ENCODE peak calls at places on chromosomes 2 and 18, in seven cellular contexts. F, E, S, Q, U, C and N are unnamed samples.

GRCh38 chr2:218516614-218517013 is 51.5 kb downstream of the USP37 start:
- DNase-seq in F (peak; percentile 33), E (peak; percentile 23), S (peak; percentile 15), Q (no peak), U (no peak), C (peak; percentile 36), N (peak; percentile 33)

GRCh38 chr2:212337036-212337435 is 201.6 kb downstream of the ERBB4 start:
- DNase-seq in F (no peak), E (no peak), S (no peak), Q (no peak), U (no peak), C (no peak), N (no peak)

GRCh38 chr2:136358576-136358975 is 240.6 kb upstream of the CXCR4 start:
- DNase-seq in F (no peak), E (no peak), S (no peak), Q (no peak), U (no peak), C (no peak), N (no peak)

GRCh38 chr2:74440005-74440377 is 1.7 kb downstream of the RTKN start:
- DNase-seq in F (no peak), E (no peak), S (peak; percentile 84), Q (no peak), U (no peak), C (peak; percentile 60), N (no peak)

GRCh38 chr2:143802242-143802641 is 673.0 kb downstream of the ARHGAP15 start:
- DNase-seq in F (no peak), E (no peak), S (no peak), Q (no peak), U (peak; percentile 8), C (no peak), N (no peak)

GRCh38 chr2:120347387-120348010 is 1.6 kb downstream of the INHBB start:
- DNase-seq in F (no peak), E (no peak), S (no peak), Q (no peak), U (no peak), C (no peak), N (no peak)

GRCh38 chr18:36142751-36143150 is 13.1 kb downstream of the ELP2 start:
- DNase-seq in F (no peak), E (no peak), S (no peak), Q (no peak), U (no peak), C (no peak), N (no peak)

GRCh38 chr2:143429932-143430331 is 300.7 kb downstream of the ARHGAP15 start:
- DNase-seq in F (no peak), E (no peak), S (no peak), Q (no peak), U (no peak), C (no peak), N (no peak)

GRCh38 chr2:124692707-124693106 is 667.6 kb downstream of the CNTNAP5 start:
- DNase-seq in F (no peak), E (no peak), S (no peak), Q (no peak), U (no peak), C (no peak), N (no peak)

GRCh38 chr18:23106575-23106974 is 28.7 kb upstream of the CABLES1 start:
- DNase-seq in F (no peak), E (peak; percentile 88), S (no peak), Q (no peak), U (no peak), C (peak; percentile 78), N (no peak)

GRCh38 chr18:58541137-58541788 is 87.6 kb downstream of the ALPK2 start:
- DNase-seq in F (peak; percentile 20), E (peak; percentile 74), S (no peak), Q (peak; percentile 23), U (no peak), C (no peak), N (no peak)

GRCh38 chr2:184906709-184907108 is 308.4 kb downstream of the ZNF804A start:
- DNase-seq in F (no peak), E (no peak), S (no peak), Q (no peak), U (no peak), C (no peak), N (no peak)

GRCh38 chr2:227280895-227281294 is 44.2 kb upstream of the MFF start:
- DNase-seq in F (no peak), E (no peak), S (no peak), Q (no peak), U (no peak), C (no peak), N (no peak)

DNA sequence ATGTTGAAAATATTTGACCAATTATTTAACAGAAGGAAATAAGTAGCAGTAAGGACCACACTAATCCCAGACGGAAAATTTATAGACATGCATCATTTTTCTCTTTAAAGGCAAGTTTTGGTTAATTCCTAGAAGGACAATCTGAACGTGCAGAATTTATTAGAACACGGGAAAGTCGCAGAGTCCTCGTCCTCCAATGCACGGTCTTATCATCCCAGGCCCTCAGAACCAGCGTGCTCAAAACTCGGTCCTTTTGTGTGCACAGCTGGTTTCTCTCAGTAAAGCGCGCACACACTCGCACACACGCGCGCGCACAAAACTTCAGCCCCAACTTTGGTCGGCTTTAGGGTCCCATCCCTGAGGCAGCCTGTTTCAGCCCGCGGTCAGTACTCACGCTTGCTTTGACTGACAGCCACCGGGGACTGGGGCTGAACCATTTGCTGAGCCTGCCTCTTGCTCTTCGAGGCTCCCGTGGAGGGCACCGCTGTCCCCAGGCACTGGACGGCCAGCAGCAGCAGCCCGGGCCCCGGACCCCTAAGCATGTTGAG is 533 bp downstream of the FN1 start:
- DNase-seq in F (peak; percentile 38), E (no peak), S (no peak), Q (no peak), U (no peak), C (no peak), N (peak; percentile 9)
- TF ChIP-seq JUND in F (no peak), E (no peak), S (no peak), Q (no peak), U (no peak), C (peak; percentile 58), N (no peak)

GRCh38 chr2:157938556-157938955 is 62.4 kb upstream of the ACVR1 start:
- DNase-seq in F (peak; percentile 39), E (no peak), S (no peak), Q (no peak), U (no peak), C (no peak), N (no peak)

GRCh38 chr2:157935378-157935726 is 59.2 kb upstream of the ACVR1 start:
- DNase-seq in F (no peak), E (no peak), S (no peak), Q (no peak), U (no peak), C (no peak), N (no peak)

GRCh38 chr2:157934684-157935377 is 58.7 kb upstream of the ACVR1 start:
- DNase-seq in F (peak; percentile 61), E (no peak), S (no peak), Q (no peak), U (no peak), C (no peak), N (no peak)

GRCh38 chr2:157933549-157933948 is 57.4 kb upstream of the ACVR1 start:
- DNase-seq in F (no peak), E (no peak), S (no peak), Q (no peak), U (no peak), C (no peak), N (no peak)

GRCh38 chr2:157936464-157936863 is 60.3 kb upstream of the ACVR1 start:
- DNase-seq in F (no peak), E (no peak), S (no peak), Q (no peak), U (no peak), C (no peak), N (no peak)
- TF ChIP-seq JUND in F (no peak), E (no peak), S (no peak), Q (no peak), U (no peak), C (no peak), N (no peak)

DNA sequence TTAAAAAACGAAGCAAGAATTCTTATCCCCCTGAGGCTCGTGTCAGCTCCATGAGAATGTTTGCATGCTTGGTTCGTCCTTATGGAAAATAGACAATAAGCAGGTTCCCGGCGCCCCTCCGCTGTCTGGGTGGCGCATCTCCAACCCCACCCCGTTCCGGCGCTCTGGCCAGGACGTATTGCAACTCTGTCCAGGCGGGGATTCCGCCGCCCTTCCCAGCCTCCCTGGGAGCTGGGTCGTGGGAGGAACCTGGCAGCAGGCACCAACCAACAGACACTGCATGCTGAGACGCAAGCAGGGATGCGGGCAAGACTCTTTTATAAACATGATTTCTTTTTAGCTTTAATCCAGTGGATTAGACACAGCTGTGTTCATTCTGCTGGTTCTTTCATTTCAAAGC is 240.1 kb downstream of the SH3BP4 start:
- DNase-seq in F (no peak), E (no peak), S (no peak), Q (no peak), U (no peak), C (no peak), N (no peak)
- TF ChIP-seq JUND in F (no peak), E (no peak), S (no peak), Q (no peak), U (no peak), C (no peak), N (no peak)

GRCh38 chr2:9001778-9002177 is 1.7 kb downstream of the MBOAT2 start:
- DNase-seq in F (peak; percentile 56), E (no peak), S (no peak), Q (no peak), U (no peak), C (no peak), N (no peak)

GRCh38 chr2:8999802-9000201 is 3.7 kb downstream of the MBOAT2 start:
- DNase-seq in F (no peak), E (no peak), S (no peak), Q (no peak), U (no peak), C (no peak), N (peak; percentile 28)

GRCh38 chr2:9000442-9000841 is 3.0 kb downstream of the MBOAT2 start:
- DNase-seq in F (no peak), E (no peak), S (no peak), Q (no peak), U (no peak), C (no peak), N (no peak)

GRCh38 chr2:9002313-9002636 is 1.2 kb downstream of the MBOAT2 start:
- DNase-seq in F (peak; percentile 42), E (no peak), S (no peak), Q (no peak), U (no peak), C (no peak), N (no peak)

DNA sequence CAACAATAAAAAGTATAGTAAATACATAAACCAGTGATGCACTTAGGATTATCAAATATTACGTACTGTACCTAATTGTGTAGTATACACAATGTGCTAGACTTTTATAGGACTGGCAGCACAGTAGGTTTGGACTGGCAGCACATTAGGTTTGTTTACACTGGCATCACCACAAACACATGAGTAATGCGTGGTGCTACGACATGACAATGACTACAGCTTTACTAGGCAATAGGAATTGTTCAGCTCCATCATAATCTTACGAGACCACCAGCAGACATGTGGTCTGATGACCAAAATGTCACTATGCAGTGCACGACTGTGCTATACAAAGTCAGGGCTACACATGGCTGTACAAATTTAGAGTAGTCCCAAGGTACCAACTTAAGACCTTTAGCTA is 2.3 kb downstream of the MBOAT2 start:
- DNase-seq in F (peak; percentile 41), E (no peak), S (no peak), Q (no peak), U (no peak), C (no peak), N (no peak)
- TF ChIP-seq JUND in F (no peak), E (peak; percentile 8), S (no peak), Q (no peak), U (no peak), C (no peak), N (no peak)